ENCODE peak calls at places on chromosome 7, in four cellular contexts. W, Q, B and N are unnamed samples.
A peak's percentile ranks its signal among the peaks of the same experiment; 100 is the strongest.

GRCh38 chr7:155590215-155591023 is 44.1 kb upstream of the CNPY1 start:
- DNase-seq in W (peak; percentile 38), Q (peak; percentile 88), B (no peak), N (no peak)

GRCh38 chr7:21844742-21845141 is 101.0 kb downstream of the CDCA7L start:
- DNase-seq in W (no peak), Q (no peak), B (peak; percentile 16), N (no peak)

GRCh38 chr7:26918241-26918640 is 53.9 kb upstream of the SKAP2 start:
- DNase-seq in W (no peak), Q (no peak), B (no peak), N (no peak)

GRCh38 chr7:24576171-24577052 is 3.2 kb downstream of the PALS2 start:
- DNase-seq in W (peak; percentile 81), Q (no peak), B (peak; percentile 87), N (no peak)

GRCh38 chr7:34760271-34760670 is 102.3 kb downstream of the NPSR1 start:
- DNase-seq in W (no peak), Q (no peak), B (no peak), N (no peak)

GRCh38 chr7:44057849-44058758 is 7.3 kb downstream of the PGAM2 start:
- DNase-seq in W (no peak), Q (peak; percentile 17), B (no peak), N (peak; percentile 72)

GRCh38 chr7:94497874-94498670 is 11.5 kb upstream of the CASD1 start:
- DNase-seq in W (no peak), Q (no peak), B (no peak), N (no peak)

GRCh38 chr7:127911968-127912511 is 119.2 kb downstream of the LRRC4 start:
- DNase-seq in W (no peak), Q (no peak), B (no peak), N (no peak)

GRCh38 chr7:30800785-30801252 is 29.6 kb downstream of the MINDY4 start:
- DNase-seq in W (peak; percentile 93), Q (no peak), B (peak; percentile 86), N (peak; percentile 21)

GRCh38 chr7:36777062-36777461 is 52.8 kb upstream of the AOAH start:
- DNase-seq in W (no peak), Q (no peak), B (no peak), N (no peak)

GRCh38 chr7:47518827-47519226 is 63.1 kb downstream of the TNS3 start:
- DNase-seq in W (peak; percentile 95), Q (no peak), B (no peak), N (peak; percentile 75)

GRCh38 chr7:41715000-41715399 is 12.1 kb upstream of the INHBA start:
- DNase-seq in W (no peak), Q (no peak), B (no peak), N (no peak)

GRCh38 chr7:131502810-131503545 is 53.5 kb downstream of the PODXL start:
- DNase-seq in W (peak; percentile 66), Q (no peak), B (peak; percentile 67), N (no peak)

GRCh38 chr7:11437987-11438386 is 394.0 kb downstream of the THSD7A start:
- DNase-seq in W (peak; percentile 34), Q (no peak), B (peak; percentile 82), N (no peak)

GRCh38 chr7:79454325-79454960 is 976 bp upstream of the MAGI2 start:
- DNase-seq in W (peak; percentile 77), Q (peak; percentile 40), B (no peak), N (peak; percentile 46)

DNA sequence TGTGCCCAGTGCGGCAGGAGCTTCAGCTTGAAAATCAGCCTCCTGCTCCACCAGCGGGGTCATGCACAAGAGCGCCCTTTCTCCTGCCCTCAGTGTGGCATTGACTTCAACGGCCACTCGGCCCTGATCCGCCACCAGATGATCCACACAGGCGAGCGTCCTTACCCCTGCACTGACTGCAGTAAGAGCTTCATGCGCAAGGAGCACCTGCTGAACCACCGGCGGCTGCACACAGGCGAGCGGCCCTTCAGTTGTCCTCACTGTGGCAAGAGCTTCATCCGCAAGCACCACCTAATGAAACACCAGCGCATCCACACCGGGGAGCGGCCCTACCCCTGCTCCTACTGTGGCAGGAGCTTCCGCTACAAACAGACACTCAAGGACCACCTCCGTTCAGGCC is 16.1 kb upstream of the ZNF282 start:
- DNase-seq in W (no peak), Q (no peak), B (no peak), N (no peak)
- H3K36me3 ChIP-seq in W (peaks cover 39% of the 10 kb centered on the region), Q (peaks cover 83% of the 10 kb centered on the region), B (peaks cover 15% of the 10 kb centered on the region), N (no peaks in the 10 kb centered on the region)

GRCh38 chr7:115635367-115635766 is 395.2 kb downstream of the TFEC start:
- DNase-seq in W (peak; percentile 33), Q (no peak), B (peak; percentile 84), N (no peak)

GRCh38 chr7:115635876-115636275 is 394.7 kb downstream of the TFEC start:
- DNase-seq in W (no peak), Q (no peak), B (peak; percentile 39), N (no peak)

GRCh38 chr7:115632636-115633035 is 397.9 kb downstream of the TFEC start:
- DNase-seq in W (no peak), Q (no peak), B (no peak), N (no peak)

GRCh38 chr7:115637123-115637522 is 393.4 kb downstream of the TFEC start:
- DNase-seq in W (no peak), Q (no peak), B (no peak), N (no peak)

DNA sequence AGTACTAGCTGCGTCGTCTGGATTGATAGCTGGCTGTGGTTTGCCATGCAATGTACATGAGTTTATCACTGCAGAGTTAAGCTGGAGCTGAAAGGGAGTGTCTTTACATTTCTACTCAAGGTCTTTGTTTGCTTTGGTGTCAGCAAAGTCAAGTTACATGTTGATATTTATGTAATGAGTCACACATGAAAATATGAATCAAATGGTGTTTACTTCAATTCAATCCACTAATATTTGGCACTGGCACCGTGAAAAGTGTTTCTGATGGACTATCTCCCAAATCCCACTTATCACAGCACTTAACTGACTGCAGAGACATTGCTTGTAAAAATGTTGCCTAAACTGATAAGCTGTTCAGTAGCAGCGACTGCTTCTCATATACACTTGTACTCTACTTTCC is 395.9 kb downstream of the TFEC start:
- DNase-seq in W (peak; percentile 13), Q (no peak), B (peak; percentile 46), N (no peak)
- H3K27ac ChIP-seq in W (no peak overlapping the region), Q (no peak overlapping the region), B (peak overlapping the region; percentile 26), N (no peak overlapping the region)

DNA sequence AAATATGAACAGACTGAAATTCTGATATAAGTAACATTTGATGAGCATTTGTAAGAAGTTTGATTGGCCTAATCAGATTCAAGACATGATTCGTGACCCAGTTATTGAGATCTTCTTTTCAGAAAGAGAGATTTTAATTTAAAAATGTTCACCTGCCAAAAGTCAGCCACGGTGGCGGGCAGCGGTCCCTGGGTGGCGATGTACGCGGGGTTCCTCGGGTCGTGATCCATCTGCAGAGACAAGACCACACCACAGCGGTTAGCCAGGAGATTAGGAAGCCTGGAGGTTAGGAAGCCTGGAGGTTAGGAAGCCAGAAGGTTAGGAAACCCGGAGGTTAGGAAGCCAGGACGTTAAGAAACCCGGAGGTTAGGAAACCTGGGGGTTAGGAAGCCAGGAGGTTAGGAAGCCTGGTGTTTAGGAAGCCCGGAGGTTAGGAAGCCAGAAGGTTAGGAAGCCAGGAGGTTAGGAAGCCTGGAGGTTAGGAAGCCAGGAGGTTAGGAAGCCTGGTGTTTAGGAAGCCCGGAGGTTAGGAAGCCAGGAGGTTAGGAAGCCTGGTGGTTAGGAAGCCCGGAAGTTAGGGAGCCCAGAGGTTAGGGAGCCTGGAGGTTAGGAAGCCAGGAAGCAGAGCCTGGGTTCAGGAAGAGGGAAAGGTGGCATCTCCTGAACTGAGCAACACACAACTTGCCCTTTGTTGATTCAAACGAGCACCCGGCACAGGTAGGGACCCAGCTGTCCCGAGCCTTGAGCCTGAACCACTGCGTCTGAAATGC is 258.5 kb downstream of the DNAJB6 start:
- DNase-seq in W (no peak), Q (no peak), B (no peak), N (no peak)
- H3K27me3 ChIP-seq in W (no peaks in the 10 kb centered on the region), Q (no peaks in the 10 kb centered on the region), B (no peaks in the 10 kb centered on the region), N (no peaks in the 10 kb centered on the region)

GRCh38 chr7:92508949-92509348 is 19.4 kb downstream of the PEX1 start:
- DNase-seq in W (no peak), Q (no peak), B (no peak), N (no peak)
- H3K36me3 ChIP-seq in W (peaks cover 20% of the 10 kb centered on the region), Q (peaks cover 30% of the 10 kb centered on the region), B (peaks cover 2% of the 10 kb centered on the region), N (no peaks in the 10 kb centered on the region)